ENCODE peak calls at places on chromosomes 7 and 10, in four cellular contexts. T is bronchial epithelial cell; Z is CD8-positive, alpha-beta T cell; F is K562. D is an unnamed sample.

GRCh38 chr7:81187768-81188167 is 268.9 kb upstream of the SEMA3C start:
- DNase-seq in T (no peak), F (no peak), Z (no peak), D (no peak)

GRCh38 chr10:19832624-19833507 is 16.6 kb downstream of the PLXDC2 start:
- DNase-seq in Z (no peak), F (no peak), T (peak; percentile 93), D (no peak)

GRCh38 chr7:106840342-106840741 is 24.7 kb upstream of the PIK3CG start:
- DNase-seq in F (no peak), T (peak; percentile 7), Z (no peak), D (no peak)

GRCh38 chr7:137655804-137656203 is 191.0 kb downstream of the DGKI start:
- DNase-seq in Z (no peak), F (no peak), T (no peak), D (no peak)

GRCh38 chr10:84683980-84684740 is 355.8 kb downstream of the CCSER2 start:
- DNase-seq in F (no peak), T (peak; percentile 29), Z (no peak), D (no peak)

GRCh38 chr7:135755351-135755753 is 6.7 kb upstream of the FAM180A start:
- DNase-seq in F (no peak), Z (no peak), T (no peak), D (no peak)

GRCh38 chr10:34565934-34566333 is 249.2 kb downstream of the PARD3 start:
- DNase-seq in F (no peak), T (no peak), Z (no peak), D (no peak)

GRCh38 chr10:121804460-121804859 is 123.4 kb downstream of the ATE1 start:
- DNase-seq in F (no peak), Z (no peak), T (peak; percentile 63), D (no peak)

GRCh38 chr10:120514035-120514620 is 57.1 kb downstream of the PLPP4 start:
- DNase-seq in F (peak; percentile 24), T (peak; percentile 64), Z (no peak), D (no peak)

GRCh38 chr10:99993994-99994689 is 15.6 kb downstream of the DNMBP start:
- DNase-seq in T (no peak), Z (peak; percentile 35), F (peak; percentile 63), D (no peak)
- H3K27me3 ChIP-seq in T (no peaks in the 10 kb centered on the region), Z (no peaks in the 10 kb centered on the region), F (no peaks in the 10 kb centered on the region), D (no peaks in the 10 kb centered on the region)

GRCh38 chr7:50667338-50667737 is 102.1 kb upstream of the DDC start:
- DNase-seq in Z (no peak), F (no peak), T (no peak), D (no peak)
- H3K27me3 ChIP-seq in Z (no peaks in the 10 kb centered on the region), F (no peaks in the 10 kb centered on the region), T (no peaks in the 10 kb centered on the region), D (no peaks in the 10 kb centered on the region)

GRCh38 chr10:101565936-101566332 is 22.1 kb downstream of the POLL start:
- DNase-seq in Z (no peak), T (no peak), F (no peak), D (no peak)
- H3K27me3 ChIP-seq in Z (peaks cover 30% of the 10 kb centered on the region), T (peaks cover 23% of the 10 kb centered on the region), F (no peaks in the 10 kb centered on the region), D (no peaks in the 10 kb centered on the region)

DNA sequence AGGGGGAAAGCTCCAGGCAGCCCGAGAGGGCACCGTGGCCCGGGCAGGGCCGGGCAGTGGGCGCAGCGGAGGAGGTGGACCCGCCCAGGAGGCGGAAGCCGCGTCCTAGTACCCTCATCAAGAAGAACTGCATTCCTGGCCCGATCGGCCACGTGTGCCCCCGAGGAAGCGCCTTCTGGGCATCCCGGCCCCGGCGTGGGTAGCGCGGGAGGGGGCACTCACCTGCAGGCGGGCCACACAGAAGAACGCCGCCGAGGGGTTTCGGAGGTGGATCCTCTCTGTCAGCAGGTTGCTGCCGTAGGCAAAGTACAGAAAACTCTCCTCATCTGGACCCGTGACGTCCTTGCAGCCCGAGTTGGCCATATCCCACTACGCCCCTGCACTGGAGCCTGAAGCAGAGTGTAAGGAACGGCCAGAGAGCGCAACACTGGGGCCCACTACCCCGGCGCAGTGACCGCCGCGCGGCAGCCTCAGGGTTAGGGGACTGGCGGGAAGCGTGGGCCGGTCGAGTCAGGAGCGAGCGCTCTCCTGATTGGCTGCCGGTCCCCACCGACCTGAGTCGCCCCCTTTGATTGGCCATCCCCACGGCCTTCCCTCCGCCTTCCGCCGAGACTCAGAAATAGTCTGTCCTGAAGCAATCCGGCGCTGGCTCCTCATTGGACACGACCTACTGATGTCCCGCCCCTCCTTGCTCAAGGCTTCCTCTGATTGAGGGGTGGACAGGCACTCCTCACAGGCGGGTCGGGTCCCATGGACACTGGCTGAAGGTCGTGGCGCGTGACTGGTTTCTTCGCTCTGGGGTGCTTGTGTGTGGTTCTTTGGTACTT is at the start of gene GGCT:
- DNase-seq in F (peak; percentile 100), T (peak; percentile 96), Z (peak; percentile 90), D (peak; percentile 100)
- H3K27me3 ChIP-seq in F (no peaks in the 10 kb centered on the region), T (no peaks in the 10 kb centered on the region), Z (no peaks in the 10 kb centered on the region), D (no peaks in the 10 kb centered on the region)

DNA sequence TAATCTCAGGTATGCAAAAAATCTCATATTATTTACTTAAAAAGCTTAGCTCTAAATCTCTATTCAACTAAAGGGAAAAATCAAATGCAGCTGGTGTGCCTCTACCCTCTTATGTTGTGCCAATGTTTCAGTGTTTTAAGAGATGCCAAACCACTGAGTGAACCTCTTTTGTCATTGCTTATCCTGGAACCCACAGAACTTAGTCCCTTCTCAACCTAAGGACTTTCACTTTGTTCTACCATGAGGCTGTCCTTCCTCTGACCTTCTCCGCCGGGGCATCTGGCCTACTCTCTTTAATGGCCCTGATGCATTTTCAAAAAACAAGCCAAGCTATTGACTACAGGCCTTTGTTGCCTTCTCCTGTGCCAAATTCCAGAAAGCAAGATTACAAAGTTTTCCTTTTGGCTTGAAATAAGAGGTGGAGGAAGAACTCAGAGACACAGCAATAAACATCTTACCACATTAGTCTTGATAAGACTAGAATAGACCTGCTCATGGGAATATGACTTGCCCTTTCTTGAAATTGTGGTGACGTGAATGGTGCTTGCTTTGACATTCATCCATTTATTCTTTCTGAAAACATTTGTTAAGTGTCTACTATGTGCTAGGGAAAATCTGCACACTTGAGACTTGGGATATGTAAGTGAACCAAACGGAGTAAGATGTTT is 253.2 kb upstream of the SMIM30 start:
- DNase-seq in Z (no peak), T (peak; percentile 18), F (no peak), D (no peak)
- H3K27me3 ChIP-seq in Z (no peaks in the 10 kb centered on the region), T (no peaks in the 10 kb centered on the region), F (no peaks in the 10 kb centered on the region), D (no peaks in the 10 kb centered on the region)

GRCh38 chr7:2864999-2865670 is 21.0 kb upstream of the GNA12 start:
- DNase-seq in Z (peak; percentile 61), F (peak; percentile 77), T (peak; percentile 60), D (peak; percentile 92)
- H3K27me3 ChIP-seq in Z (no peaks in the 10 kb centered on the region), F (no peaks in the 10 kb centered on the region), T (no peaks in the 10 kb centered on the region), D (no peaks in the 10 kb centered on the region)

DNA sequence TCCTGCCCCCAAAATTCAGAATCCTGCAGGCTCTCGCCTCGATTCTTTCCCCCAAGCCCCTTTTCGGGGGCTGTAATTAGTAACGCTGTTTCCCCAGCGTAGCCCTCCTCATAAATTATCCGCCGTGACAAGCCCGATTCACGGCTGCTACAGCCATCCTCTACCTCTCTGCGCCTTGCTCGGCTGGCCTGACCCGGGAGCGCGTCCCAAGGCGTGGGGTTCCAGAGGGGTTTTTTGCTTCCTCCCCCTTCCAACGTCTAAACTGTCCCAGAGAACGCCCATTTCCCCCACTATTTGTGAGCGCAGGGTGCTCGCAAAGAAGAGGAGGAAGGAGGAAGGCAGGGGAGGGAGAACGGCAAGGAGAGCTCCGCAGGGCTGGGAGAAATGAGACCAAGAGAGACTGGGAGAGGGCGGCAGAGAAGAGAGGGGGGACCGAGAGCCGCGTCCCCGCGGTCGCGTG is 889 bp downstream of the HOXA5 start:
- DNase-seq in F (no peak), Z (no peak), T (no peak), D (no peak)
- H3K27me3 ChIP-seq in F (peaks cover 27% of the 10 kb centered on the region), Z (peaks cover 6% of the 10 kb centered on the region), T (peaks cover 87% of the 10 kb centered on the region), D (peaks cover 100% of the 10 kb centered on the region)

GRCh38 chr7:120054376-120055100 is 218.4 kb upstream of the KCND2 start:
- DNase-seq in T (peak; percentile 89), Z (no peak), F (no peak), D (no peak)
- H3K27me3 ChIP-seq in T (no peaks in the 10 kb centered on the region), Z (no peaks in the 10 kb centered on the region), F (no peaks in the 10 kb centered on the region), D (no peaks in the 10 kb centered on the region)

GRCh38 chr10:48207853-48208252 is 66.6 kb downstream of the FRMPD2 start:
- DNase-seq in F (no peak), T (no peak), Z (no peak), D (no peak)
- H3K27me3 ChIP-seq in F (peaks cover 2% of the 10 kb centered on the region), T (peaks cover 2% of the 10 kb centered on the region), Z (no peaks in the 10 kb centered on the region), D (no peaks in the 10 kb centered on the region)

DNA sequence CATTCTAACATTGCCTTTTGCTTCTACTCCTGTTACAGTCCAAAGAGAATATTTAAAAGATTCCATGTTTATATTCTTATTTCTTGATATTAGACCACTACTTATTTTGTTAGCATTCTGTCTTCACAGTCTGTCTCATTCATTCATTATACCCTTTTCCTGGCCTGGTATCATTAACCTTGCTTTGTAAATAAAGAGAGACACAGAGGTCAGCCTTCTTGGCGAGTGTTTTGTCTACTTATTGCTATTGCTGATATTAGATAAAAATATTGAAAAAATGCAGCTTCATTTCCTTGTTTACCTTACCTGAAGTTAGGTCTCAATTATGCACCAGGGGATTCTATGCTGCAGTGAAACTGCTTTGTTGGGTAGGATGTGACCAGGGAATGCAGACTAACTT is 179.2 kb downstream of the NXPH1 start:
- DNase-seq in T (no peak), Z (no peak), F (no peak), D (no peak)
- H3K27me3 ChIP-seq in T (no peaks in the 10 kb centered on the region), Z (no peaks in the 10 kb centered on the region), F (no peaks in the 10 kb centered on the region), D (no peaks in the 10 kb centered on the region)

D was measured in SK-N-SH.